ENCODE peak calls at places on chromosomes 5 and 9, in seven cellular contexts. One of them, this sample, is unnamed.

GRCh38 chr5:43685271-43685950 is 82.4 kb downstream of the NNT start:
- DNase-seq in progenitor cell of endocrine pancreas: no peak
- DNase-seq in C1 segment of cervical spinal cord: no peak
- DNase-seq in ureter: no peak
- DNase-seq in stimulated activated CD4-positive, alpha-beta T cell treated with anti-CD3 and anti-CD28 coated beads, Interleukin-1b, Interleukin-23, amount 100 ng/mL, for 24 hours: no peak
- DNase-seq in heart left ventricle: no peak
- DNase-seq in right cardiac atrium: no peak
- DNase-seq in this sample: no peak

GRCh38 chr5:125699860-125700259 is 723.3 kb upstream of the GRAMD2B start:
- DNase-seq in stimulated activated CD4-positive, alpha-beta T cell treated with anti-CD3 and anti-CD28 coated beads, Interleukin-1b, Interleukin-23, amount 100 ng/mL, for 24 hours: no peak
- DNase-seq in heart left ventricle: no peak
- DNase-seq in ureter: no peak
- DNase-seq in C1 segment of cervical spinal cord: no peak
- DNase-seq in right cardiac atrium: no peak
- DNase-seq in progenitor cell of endocrine pancreas: no peak
- DNase-seq in this sample: no peak

GRCh38 chr5:10578869-10579268 is 15.0 kb downstream of the ANKRD33B start:
- DNase-seq in C1 segment of cervical spinal cord: no peak
- DNase-seq in right cardiac atrium: no peak
- DNase-seq in progenitor cell of endocrine pancreas: no peak
- DNase-seq in stimulated activated CD4-positive, alpha-beta T cell treated with anti-CD3 and anti-CD28 coated beads, Interleukin-1b, Interleukin-23, amount 100 ng/mL, for 24 hours: no peak
- DNase-seq in ureter: no peak
- DNase-seq in heart left ventricle: peak
- DNase-seq in this sample: no peak

GRCh38 chr9:120583958-120584369 is 4.0 kb upstream of the CDK5RAP2 start:
- DNase-seq in ureter: no peak
- DNase-seq in heart left ventricle: peak
- DNase-seq in C1 segment of cervical spinal cord: peak
- DNase-seq in progenitor cell of endocrine pancreas: no peak
- DNase-seq in stimulated activated CD4-positive, alpha-beta T cell treated with anti-CD3 and anti-CD28 coated beads, Interleukin-1b, Interleukin-23, amount 100 ng/mL, for 24 hours: no peak
- DNase-seq in right cardiac atrium: peak
- DNase-seq in this sample: peak

GRCh38 chr5:14086261-14086660 is 56.9 kb upstream of the TRIO start:
- DNase-seq in ureter: no peak
- DNase-seq in heart left ventricle: no peak
- DNase-seq in progenitor cell of endocrine pancreas: no peak
- DNase-seq in C1 segment of cervical spinal cord: no peak
- DNase-seq in stimulated activated CD4-positive, alpha-beta T cell treated with anti-CD3 and anti-CD28 coated beads, Interleukin-1b, Interleukin-23, amount 100 ng/mL, for 24 hours: no peak
- DNase-seq in right cardiac atrium: no peak
- DNase-seq in this sample: no peak

GRCh38 chr9:123548749-123549545 is 192.9 kb downstream of the CRB2 start:
- DNase-seq in ureter: no peak
- DNase-seq in progenitor cell of endocrine pancreas: no peak
- DNase-seq in C1 segment of cervical spinal cord: no peak
- DNase-seq in heart left ventricle: no peak
- DNase-seq in stimulated activated CD4-positive, alpha-beta T cell treated with anti-CD3 and anti-CD28 coated beads, Interleukin-1b, Interleukin-23, amount 100 ng/mL, for 24 hours: peak
- DNase-seq in right cardiac atrium: no peak
- DNase-seq in this sample: no peak

GRCh38 chr9:123349691-123350480 is 6.1 kb upstream of the CRB2 start:
- DNase-seq in C1 segment of cervical spinal cord: peak
- DNase-seq in stimulated activated CD4-positive, alpha-beta T cell treated with anti-CD3 and anti-CD28 coated beads, Interleukin-1b, Interleukin-23, amount 100 ng/mL, for 24 hours: peak
- DNase-seq in right cardiac atrium: no peak
- DNase-seq in heart left ventricle: no peak
- DNase-seq in ureter: peak
- DNase-seq in progenitor cell of endocrine pancreas: peak
- DNase-seq in this sample: peak

GRCh38 chr9:85064811-85065371 is 395.4 kb downstream of the NTRK2 start:
- DNase-seq in heart left ventricle: no peak
- DNase-seq in ureter: no peak
- DNase-seq in right cardiac atrium: no peak
- DNase-seq in progenitor cell of endocrine pancreas: no peak
- DNase-seq in C1 segment of cervical spinal cord: no peak
- DNase-seq in stimulated activated CD4-positive, alpha-beta T cell treated with anti-CD3 and anti-CD28 coated beads, Interleukin-1b, Interleukin-23, amount 100 ng/mL, for 24 hours: no peak
- DNase-seq in this sample: no peak

GRCh38 chr9:38362912-38363588 is 29.5 kb upstream of the ALDH1B1 start:
- DNase-seq in ureter: peak
- DNase-seq in stimulated activated CD4-positive, alpha-beta T cell treated with anti-CD3 and anti-CD28 coated beads, Interleukin-1b, Interleukin-23, amount 100 ng/mL, for 24 hours: no peak
- DNase-seq in progenitor cell of endocrine pancreas: no peak
- DNase-seq in right cardiac atrium: peak
- DNase-seq in heart left ventricle: no peak
- DNase-seq in C1 segment of cervical spinal cord: peak
- DNase-seq in this sample: no peak

GRCh38 chr5:66239034-66239433 is 94.9 kb downstream of the SREK1 start:
- DNase-seq in stimulated activated CD4-positive, alpha-beta T cell treated with anti-CD3 and anti-CD28 coated beads, Interleukin-1b, Interleukin-23, amount 100 ng/mL, for 24 hours: no peak
- DNase-seq in heart left ventricle: no peak
- DNase-seq in right cardiac atrium: no peak
- DNase-seq in progenitor cell of endocrine pancreas: no peak
- DNase-seq in ureter: no peak
- DNase-seq in C1 segment of cervical spinal cord: no peak
- DNase-seq in this sample: no peak

GRCh38 chr5:27592231-27592630 is 553.8 kb upstream of the CDH9 start:
- DNase-seq in right cardiac atrium: no peak
- DNase-seq in heart left ventricle: no peak
- DNase-seq in stimulated activated CD4-positive, alpha-beta T cell treated with anti-CD3 and anti-CD28 coated beads, Interleukin-1b, Interleukin-23, amount 100 ng/mL, for 24 hours: no peak
- DNase-seq in ureter: no peak
- DNase-seq in C1 segment of cervical spinal cord: no peak
- DNase-seq in progenitor cell of endocrine pancreas: no peak
- DNase-seq in this sample: no peak

GRCh38 chr9:134707031-134707680 is 65.6 kb downstream of the COL5A1 start:
- DNase-seq in C1 segment of cervical spinal cord: peak
- DNase-seq in right cardiac atrium: peak
- DNase-seq in ureter: peak
- DNase-seq in progenitor cell of endocrine pancreas: no peak
- DNase-seq in heart left ventricle: peak
- DNase-seq in stimulated activated CD4-positive, alpha-beta T cell treated with anti-CD3 and anti-CD28 coated beads, Interleukin-1b, Interleukin-23, amount 100 ng/mL, for 24 hours: no peak
- DNase-seq in this sample: no peak

GRCh38 chr5:75234251-75234650 is 2.4 kb downstream of the ANKRD31 start:
- DNase-seq in ureter: no peak
- DNase-seq in stimulated activated CD4-positive, alpha-beta T cell treated with anti-CD3 and anti-CD28 coated beads, Interleukin-1b, Interleukin-23, amount 100 ng/mL, for 24 hours: no peak
- DNase-seq in C1 segment of cervical spinal cord: no peak
- DNase-seq in progenitor cell of endocrine pancreas: no peak
- DNase-seq in heart left ventricle: no peak
- DNase-seq in right cardiac atrium: no peak
- DNase-seq in this sample: no peak

GRCh38 chr5:21810737-21811316 is 1042.3 kb downstream of the CDH12 start:
- DNase-seq in ureter: no peak
- DNase-seq in C1 segment of cervical spinal cord: no peak
- DNase-seq in right cardiac atrium: no peak
- DNase-seq in progenitor cell of endocrine pancreas: no peak
- DNase-seq in heart left ventricle: no peak
- DNase-seq in stimulated activated CD4-positive, alpha-beta T cell treated with anti-CD3 and anti-CD28 coated beads, Interleukin-1b, Interleukin-23, amount 100 ng/mL, for 24 hours: no peak
- DNase-seq in this sample: no peak

GRCh38 chr5:160271396-160271795 is 41.0 kb downstream of the CCNJL start:
- DNase-seq in C1 segment of cervical spinal cord: no peak
- DNase-seq in right cardiac atrium: peak
- DNase-seq in heart left ventricle: peak
- DNase-seq in ureter: peak
- DNase-seq in stimulated activated CD4-positive, alpha-beta T cell treated with anti-CD3 and anti-CD28 coated beads, Interleukin-1b, Interleukin-23, amount 100 ng/mL, for 24 hours: no peak
- DNase-seq in progenitor cell of endocrine pancreas: no peak
- DNase-seq in this sample: no peak

GRCh38 chr5:31898246-31898645 is 259.3 kb downstream of the PDZD2 start:
- DNase-seq in stimulated activated CD4-positive, alpha-beta T cell treated with anti-CD3 and anti-CD28 coated beads, Interleukin-1b, Interleukin-23, amount 100 ng/mL, for 24 hours: no peak
- DNase-seq in C1 segment of cervical spinal cord: no peak
- DNase-seq in progenitor cell of endocrine pancreas: no peak
- DNase-seq in right cardiac atrium: no peak
- DNase-seq in heart left ventricle: no peak
- DNase-seq in ureter: no peak
- DNase-seq in this sample: no peak

GRCh38 chr5:172602712-172603289 is 38.3 kb upstream of the NEURL1B start:
- DNase-seq in progenitor cell of endocrine pancreas: no peak
- DNase-seq in stimulated activated CD4-positive, alpha-beta T cell treated with anti-CD3 and anti-CD28 coated beads, Interleukin-1b, Interleukin-23, amount 100 ng/mL, for 24 hours: no peak
- DNase-seq in ureter: no peak
- DNase-seq in right cardiac atrium: peak
- DNase-seq in heart left ventricle: peak
- DNase-seq in C1 segment of cervical spinal cord: no peak
- DNase-seq in this sample: no peak

GRCh38 chr9:124011460-124012301 is at the start of gene LHX2:
- DNase-seq in stimulated activated CD4-positive, alpha-beta T cell treated with anti-CD3 and anti-CD28 coated beads, Interleukin-1b, Interleukin-23, amount 100 ng/mL, for 24 hours: peak
- DNase-seq in C1 segment of cervical spinal cord: no peak
- DNase-seq in progenitor cell of endocrine pancreas: no peak
- DNase-seq in right cardiac atrium: peak
- DNase-seq in heart left ventricle: peak
- DNase-seq in ureter: no peak
- DNase-seq in this sample: no peak

GRCh38 chr9:132144708-132145365 is 17.0 kb upstream of the NTNG2 start:
- DNase-seq in stimulated activated CD4-positive, alpha-beta T cell treated with anti-CD3 and anti-CD28 coated beads, Interleukin-1b, Interleukin-23, amount 100 ng/mL, for 24 hours: no peak
- DNase-seq in right cardiac atrium: no peak
- DNase-seq in progenitor cell of endocrine pancreas: no peak
- DNase-seq in C1 segment of cervical spinal cord: no peak
- DNase-seq in heart left ventricle: no peak
- DNase-seq in ureter: no peak
- DNase-seq in this sample: no peak

GRCh38 chr5:112579771-112580170 is 157.9 kb upstream of the APC start:
- DNase-seq in heart left ventricle: no peak
- DNase-seq in stimulated activated CD4-positive, alpha-beta T cell treated with anti-CD3 and anti-CD28 coated beads, Interleukin-1b, Interleukin-23, amount 100 ng/mL, for 24 hours: no peak
- DNase-seq in right cardiac atrium: no peak
- DNase-seq in progenitor cell of endocrine pancreas: no peak
- DNase-seq in C1 segment of cervical spinal cord: no peak
- DNase-seq in ureter: no peak
- DNase-seq in this sample: no peak

GRCh38 chr9:34929506-34930102 is 28.5 kb upstream of the PHF24 start:
- DNase-seq in C1 segment of cervical spinal cord: no peak
- DNase-seq in progenitor cell of endocrine pancreas: no peak
- DNase-seq in stimulated activated CD4-positive, alpha-beta T cell treated with anti-CD3 and anti-CD28 coated beads, Interleukin-1b, Interleukin-23, amount 100 ng/mL, for 24 hours: no peak
- DNase-seq in right cardiac atrium: no peak
- DNase-seq in ureter: no peak
- DNase-seq in heart left ventricle: no peak
- DNase-seq in this sample: no peak

GRCh38 chr5:134174841-134175839 is 1.6 kb downstream of the SKP1 start:
- DNase-seq in ureter: no peak
- DNase-seq in right cardiac atrium: no peak
- DNase-seq in heart left ventricle: no peak
- DNase-seq in progenitor cell of endocrine pancreas: no peak
- DNase-seq in stimulated activated CD4-positive, alpha-beta T cell treated with anti-CD3 and anti-CD28 coated beads, Interleukin-1b, Interleukin-23, amount 100 ng/mL, for 24 hours: no peak
- DNase-seq in C1 segment of cervical spinal cord: no peak
- DNase-seq in this sample: no peak

GRCh38 chr9:109416135-109416706 is 81.9 kb downstream of the PTPN3 start:
- DNase-seq in heart left ventricle: no peak
- DNase-seq in stimulated activated CD4-positive, alpha-beta T cell treated with anti-CD3 and anti-CD28 coated beads, Interleukin-1b, Interleukin-23, amount 100 ng/mL, for 24 hours: no peak
- DNase-seq in progenitor cell of endocrine pancreas: no peak
- DNase-seq in C1 segment of cervical spinal cord: no peak
- DNase-seq in right cardiac atrium: no peak
- DNase-seq in ureter: no peak
- DNase-seq in this sample: no peak

GRCh38 chr5:155081618-155082017 is 68.1 kb downstream of the KIF4B start:
- DNase-seq in heart left ventricle: no peak
- DNase-seq in C1 segment of cervical spinal cord: no peak
- DNase-seq in stimulated activated CD4-positive, alpha-beta T cell treated with anti-CD3 and anti-CD28 coated beads, Interleukin-1b, Interleukin-23, amount 100 ng/mL, for 24 hours: no peak
- DNase-seq in right cardiac atrium: no peak
- DNase-seq in ureter: no peak
- DNase-seq in progenitor cell of endocrine pancreas: no peak
- DNase-seq in this sample: no peak

GRCh38 chr9:2418619-2419018 is 203.0 kb upstream of the VLDLR start:
- DNase-seq in ureter: no peak
- DNase-seq in right cardiac atrium: no peak
- DNase-seq in stimulated activated CD4-positive, alpha-beta T cell treated with anti-CD3 and anti-CD28 coated beads, Interleukin-1b, Interleukin-23, amount 100 ng/mL, for 24 hours: no peak
- DNase-seq in progenitor cell of endocrine pancreas: no peak
- DNase-seq in heart left ventricle: no peak
- DNase-seq in C1 segment of cervical spinal cord: no peak
- DNase-seq in this sample: no peak

GRCh38 chr9:10744669-10745068 is 131.9 kb upstream of the PTPRD start:
- DNase-seq in heart left ventricle: no peak
- DNase-seq in ureter: no peak
- DNase-seq in right cardiac atrium: no peak
- DNase-seq in C1 segment of cervical spinal cord: no peak
- DNase-seq in progenitor cell of endocrine pancreas: no peak
- DNase-seq in stimulated activated CD4-positive, alpha-beta T cell treated with anti-CD3 and anti-CD28 coated beads, Interleukin-1b, Interleukin-23, amount 100 ng/mL, for 24 hours: no peak
- DNase-seq in this sample: no peak

GRCh38 chr5:139765409-139766217 is 30.0 kb upstream of the PSD2 start:
- DNase-seq in heart left ventricle: peak
- DNase-seq in progenitor cell of endocrine pancreas: peak
- DNase-seq in right cardiac atrium: peak
- DNase-seq in C1 segment of cervical spinal cord: peak
- DNase-seq in ureter: peak
- DNase-seq in stimulated activated CD4-positive, alpha-beta T cell treated with anti-CD3 and anti-CD28 coated beads, Interleukin-1b, Interleukin-23, amount 100 ng/mL, for 24 hours: peak
- DNase-seq in this sample: peak

GRCh38 chr5:54874337-54875021 is 110.9 kb downstream of the ESM1 start:
- DNase-seq in ureter: no peak
- DNase-seq in C1 segment of cervical spinal cord: no peak
- DNase-seq in progenitor cell of endocrine pancreas: no peak
- DNase-seq in stimulated activated CD4-positive, alpha-beta T cell treated with anti-CD3 and anti-CD28 coated beads, Interleukin-1b, Interleukin-23, amount 100 ng/mL, for 24 hours: no peak
- DNase-seq in right cardiac atrium: no peak
- DNase-seq in heart left ventricle: no peak
- DNase-seq in this sample: no peak

GRCh38 chr5:77946381-77947050 is 170.4 kb upstream of the TBCA start:
- DNase-seq in heart left ventricle: no peak
- DNase-seq in progenitor cell of endocrine pancreas: no peak
- DNase-seq in stimulated activated CD4-positive, alpha-beta T cell treated with anti-CD3 and anti-CD28 coated beads, Interleukin-1b, Interleukin-23, amount 100 ng/mL, for 24 hours: no peak
- DNase-seq in C1 segment of cervical spinal cord: no peak
- DNase-seq in right cardiac atrium: no peak
- DNase-seq in ureter: no peak
- DNase-seq in this sample: no peak

GRCh38 chr9:99748251-99748650 is 73.4 kb upstream of the NR4A3 start:
- DNase-seq in ureter: no peak
- DNase-seq in heart left ventricle: no peak
- DNase-seq in stimulated activated CD4-positive, alpha-beta T cell treated with anti-CD3 and anti-CD28 coated beads, Interleukin-1b, Interleukin-23, amount 100 ng/mL, for 24 hours: no peak
- DNase-seq in C1 segment of cervical spinal cord: no peak
- DNase-seq in progenitor cell of endocrine pancreas: no peak
- DNase-seq in right cardiac atrium: no peak
- DNase-seq in this sample: no peak

GRCh38 chr9:114495992-114496391 is 9.3 kb downstream of the WHRN start:
- DNase-seq in progenitor cell of endocrine pancreas: no peak
- DNase-seq in right cardiac atrium: no peak
- DNase-seq in stimulated activated CD4-positive, alpha-beta T cell treated with anti-CD3 and anti-CD28 coated beads, Interleukin-1b, Interleukin-23, amount 100 ng/mL, for 24 hours: no peak
- DNase-seq in ureter: no peak
- DNase-seq in heart left ventricle: no peak
- DNase-seq in C1 segment of cervical spinal cord: no peak
- DNase-seq in this sample: no peak

GRCh38 chr5:170572453-170572852 is 68.6 kb downstream of the KCNIP1 start:
- DNase-seq in right cardiac atrium: no peak
- DNase-seq in stimulated activated CD4-positive, alpha-beta T cell treated with anti-CD3 and anti-CD28 coated beads, Interleukin-1b, Interleukin-23, amount 100 ng/mL, for 24 hours: peak
- DNase-seq in C1 segment of cervical spinal cord: no peak
- DNase-seq in heart left ventricle: no peak
- DNase-seq in progenitor cell of endocrine pancreas: no peak
- DNase-seq in ureter: no peak
- DNase-seq in this sample: no peak

GRCh38 chr5:140881889-140882590 is at the start of gene PCDHA13:
- DNase-seq in heart left ventricle: no peak
- DNase-seq in C1 segment of cervical spinal cord: peak
- DNase-seq in progenitor cell of endocrine pancreas: no peak
- DNase-seq in stimulated activated CD4-positive, alpha-beta T cell treated with anti-CD3 and anti-CD28 coated beads, Interleukin-1b, Interleukin-23, amount 100 ng/mL, for 24 hours: no peak
- DNase-seq in ureter: no peak
- DNase-seq in right cardiac atrium: no peak
- DNase-seq in this sample: no peak

GRCh38 chr5:128436825-128437224 is 101.2 kb downstream of the FBN2 start:
- DNase-seq in stimulated activated CD4-positive, alpha-beta T cell treated with anti-CD3 and anti-CD28 coated beads, Interleukin-1b, Interleukin-23, amount 100 ng/mL, for 24 hours: no peak
- DNase-seq in ureter: no peak
- DNase-seq in right cardiac atrium: no peak
- DNase-seq in heart left ventricle: no peak
- DNase-seq in progenitor cell of endocrine pancreas: no peak
- DNase-seq in C1 segment of cervical spinal cord: no peak
- DNase-seq in this sample: no peak

GRCh38 chr5:3592298-3592697 is 3.3 kb upstream of the IRX1 start:
- DNase-seq in progenitor cell of endocrine pancreas: no peak
- DNase-seq in heart left ventricle: no peak
- DNase-seq in ureter: no peak
- DNase-seq in right cardiac atrium: no peak
- DNase-seq in C1 segment of cervical spinal cord: no peak
- DNase-seq in stimulated activated CD4-positive, alpha-beta T cell treated with anti-CD3 and anti-CD28 coated beads, Interleukin-1b, Interleukin-23, amount 100 ng/mL, for 24 hours: no peak
- DNase-seq in this sample: no peak

GRCh38 chr5:172569862-172570558 is 71.1 kb upstream of the NEURL1B start:
- DNase-seq in heart left ventricle: no peak
- DNase-seq in progenitor cell of endocrine pancreas: no peak
- DNase-seq in C1 segment of cervical spinal cord: no peak
- DNase-seq in ureter: no peak
- DNase-seq in stimulated activated CD4-positive, alpha-beta T cell treated with anti-CD3 and anti-CD28 coated beads, Interleukin-1b, Interleukin-23, amount 100 ng/mL, for 24 hours: no peak
- DNase-seq in right cardiac atrium: no peak
- DNase-seq in this sample: no peak

GRCh38 chr9:116592926-116593325 is 94.2 kb upstream of the TRIM32 start:
- DNase-seq in ureter: no peak
- DNase-seq in right cardiac atrium: no peak
- DNase-seq in stimulated activated CD4-positive, alpha-beta T cell treated with anti-CD3 and anti-CD28 coated beads, Interleukin-1b, Interleukin-23, amount 100 ng/mL, for 24 hours: no peak
- DNase-seq in C1 segment of cervical spinal cord: no peak
- DNase-seq in progenitor cell of endocrine pancreas: no peak
- DNase-seq in heart left ventricle: no peak
- DNase-seq in this sample: no peak

GRCh38 chr9:99822596-99823391 is 1.1 kb downstream of the NR4A3 start:
- DNase-seq in C1 segment of cervical spinal cord: peak
- DNase-seq in stimulated activated CD4-positive, alpha-beta T cell treated with anti-CD3 and anti-CD28 coated beads, Interleukin-1b, Interleukin-23, amount 100 ng/mL, for 24 hours: peak
- DNase-seq in ureter: peak
- DNase-seq in heart left ventricle: peak
- DNase-seq in progenitor cell of endocrine pancreas: no peak
- DNase-seq in right cardiac atrium: peak
- DNase-seq in this sample: peak

This sample was measured in T-helper 22 cell.